ENCODE peak calls at places on chromosome 21, in six cellular contexts. H is activated CD4-positive, alpha-beta memory T cell treated with anti-CD3 and anti-CD28 coated beads for 36 hours; J is HT1080; U is NCI-H2081; F is DMS53; Y is activated T-cell treated with anti-CD3 and anti-CD28 coated beads, Interleukin-2, amount 50 U/mL, for 4 hours. Q is an unnamed sample.

GRCh38 chr21:34996304-34997081 is 52.6 kb downstream of the RUNX1 start:
- DNase-seq in H (peak; percentile 56), J (no peak), U (no peak), F (no peak), Y (peak; percentile 28), Q (no peak)

GRCh38 chr21:17513214-17514123 is 626 bp downstream of the CXADR start:
- DNase-seq in H (peak; percentile 28), J (no peak), U (no peak), F (peak; percentile 78), Y (peak; percentile 9), Q (peak; percentile 52)

GRCh38 chr21:35599164-35599563 is 461.2 kb downstream of the SETD4 start:
- DNase-seq in H (no peak), J (no peak), U (no peak), F (no peak), Y (no peak), Q (no peak)

GRCh38 chr21:38843806-38844479 is 38.2 kb downstream of the ETS2 start:
- DNase-seq in H (no peak), J (no peak), U (no peak), F (no peak), Y (no peak), Q (no peak)

GRCh38 chr21:26513212-26513611 is 59.9 kb downstream of the CYYR1 start:
- DNase-seq in H (no peak), J (peak; percentile 83), U (no peak), F (no peak), Y (no peak), Q (no peak)

GRCh38 chr21:41759214-41759840 is 7.5 kb downstream of the RIPK4 start:
- DNase-seq in H (no peak), J (peak; percentile 17), U (no peak), F (no peak), Y (no peak), Q (no peak)

GRCh38 chr21:43585924-43586411 is 73.3 kb downstream of the HSF2BP start:
- DNase-seq in H (no peak), J (peak; percentile 100), U (no peak), F (peak; percentile 37), Y (no peak), Q (no peak)

GRCh38 chr21:14871861-14872260 is 192.9 kb downstream of the NRIP1 start:
- DNase-seq in H (no peak), J (no peak), U (no peak), F (no peak), Y (no peak), Q (no peak)

GRCh38 chr21:36684957-36685714 is 13.8 kb upstream of the SIM2 start:
- DNase-seq in H (no peak), J (no peak), U (no peak), F (no peak), Y (no peak), Q (peak; percentile 52)

GRCh38 chr21:46323227-46323709 is 402 bp downstream of the C21orf58 start:
- DNase-seq in H (no peak), J (no peak), U (no peak), F (peak; percentile 47), Y (no peak), Q (no peak)

GRCh38 chr21:34298797-34299539 is 64.8 kb upstream of the KCNE2 start:
- DNase-seq in H (no peak), J (no peak), U (no peak), F (no peak), Y (no peak), Q (no peak)

GRCh38 chr21:45470087-45470515 is 65.1 kb downstream of the COL18A1 start:
- DNase-seq in H (no peak), J (no peak), U (no peak), F (no peak), Y (no peak), Q (no peak)

GRCh38 chr21:28633803-28634572 is 358.7 kb downstream of the LTN1 start:
- DNase-seq in H (peak; percentile 33), J (peak; percentile 70), U (no peak), F (no peak), Y (no peak), Q (no peak)

GRCh38 chr21:45472445-45473365 is 67.7 kb downstream of the COL18A1 start:
- DNase-seq in H (no peak), J (no peak), U (no peak), F (no peak), Y (no peak), Q (peak; percentile 5)

GRCh38 chr21:45855248-45855801 is 126.2 kb upstream of the COL6A1 start:
- DNase-seq in H (no peak), J (no peak), U (no peak), F (no peak), Y (no peak), Q (no peak)

GRCh38 chr21:40829791-40830190 is 17.2 kb downstream of the DSCAM start:
- DNase-seq in H (no peak), J (no peak), U (no peak), F (no peak), Y (no peak), Q (no peak)

GRCh38 chr21:44432841-44433790 is 22.2 kb upstream of the LRRC3 start:
- DNase-seq in H (no peak), J (no peak), U (no peak), F (no peak), Y (no peak), Q (no peak)

GRCh38 chr21:28261291-28261690 is 731.4 kb downstream of the LTN1 start:
- DNase-seq in H (no peak), J (no peak), U (no peak), F (no peak), Y (no peak), Q (no peak)

GRCh38 chr21:33854604-33855003 is 61.0 kb downstream of the ATP5PO start:
- DNase-seq in H (no peak), J (peak; percentile 54), U (peak; percentile 9), F (peak; percentile 88), Y (no peak), Q (peak; percentile 9)

GRCh38 chr21:28539623-28539988 is 453.1 kb downstream of the LTN1 start:
- DNase-seq in H (no peak), J (no peak), U (no peak), F (no peak), Y (no peak), Q (no peak)

GRCh38 chr21:29083306-29083705 is 9.9 kb upstream of the CCT8 start:
- DNase-seq in H (no peak), J (no peak), U (no peak), F (no peak), Y (no peak), Q (no peak)

GRCh38 chr21:31580866-31581276 is 78.6 kb upstream of the SOD1 start:
- DNase-seq in H (peak; percentile 84), J (peak; percentile 41), U (peak; percentile 57), F (peak; percentile 75), Y (peak; percentile 78), Q (peak; percentile 65)

GRCh38 chr21:31772674-31773555 is 41.0 kb upstream of the SCAF4 start:
- DNase-seq in H (no peak), J (no peak), U (no peak), F (no peak), Y (no peak), Q (no peak)

GRCh38 chr21:45802425-45802824 is 158.9 kb downstream of the PCBP3 start:
- DNase-seq in H (no peak), J (no peak), U (no peak), F (no peak), Y (no peak), Q (no peak)